ENCODE peak calls at places on chromosomes 16 and 17, in seven cellular contexts. One of them, this sample, is unnamed.

GRCh38 chr17:79023886-79024771 is at the start of gene C1QTNF1:
- DNase-seq in stomach: peak
- DNase-seq in HFF-Myc: no peak
- DNase-seq in fibroblast of lung: no peak
- DNase-seq in tibial nerve: no peak
- DNase-seq in choroid plexus epithelial cell: peak
- DNase-seq in PC-9: no peak
- DNase-seq in this sample: no peak

GRCh38 chr16:12006637-12007036 is 30.1 kb downstream of the SNX29 start:
- DNase-seq in fibroblast of lung: no peak
- DNase-seq in tibial nerve: no peak
- DNase-seq in HFF-Myc: no peak
- DNase-seq in PC-9: no peak
- DNase-seq in stomach: no peak
- DNase-seq in choroid plexus epithelial cell: no peak
- DNase-seq in this sample: no peak

GRCh38 chr17:35766903-35767510 is 6.3 kb downstream of the C17orf50 start:
- DNase-seq in HFF-Myc: no peak
- DNase-seq in PC-9: no peak
- DNase-seq in fibroblast of lung: no peak
- DNase-seq in choroid plexus epithelial cell: peak
- DNase-seq in stomach: peak
- DNase-seq in tibial nerve: peak
- DNase-seq in this sample: peak

GRCh38 chr17:51103050-51103449 is 17.6 kb downstream of the SPAG9 start:
- DNase-seq in fibroblast of lung: no peak
- DNase-seq in stomach: no peak
- DNase-seq in HFF-Myc: no peak
- DNase-seq in PC-9: no peak
- DNase-seq in tibial nerve: no peak
- DNase-seq in choroid plexus epithelial cell: no peak
- DNase-seq in this sample: no peak

GRCh38 chr17:55567240-55568216 is 56.3 kb upstream of the SMIM36 start:
- DNase-seq in fibroblast of lung: peak
- DNase-seq in stomach: no peak
- DNase-seq in HFF-Myc: peak
- DNase-seq in PC-9: no peak
- DNase-seq in choroid plexus epithelial cell: peak
- DNase-seq in tibial nerve: peak
- DNase-seq in this sample: no peak

GRCh38 chr16:66248096-66248495 is 118.4 kb upstream of the CDH5 start:
- DNase-seq in tibial nerve: peak
- DNase-seq in fibroblast of lung: peak
- DNase-seq in stomach: peak
- DNase-seq in PC-9: no peak
- DNase-seq in HFF-Myc: no peak
- DNase-seq in choroid plexus epithelial cell: peak
- DNase-seq in this sample: no peak

GRCh38 chr17:41324180-41325075 is 8.9 kb upstream of the KRTAP17-1 start:
- DNase-seq in stomach: no peak
- DNase-seq in choroid plexus epithelial cell: peak
- DNase-seq in PC-9: peak
- DNase-seq in fibroblast of lung: no peak
- DNase-seq in HFF-Myc: no peak
- DNase-seq in tibial nerve: no peak
- DNase-seq in this sample: no peak

GRCh38 chr16:82630688-82631087 is 3.9 kb downstream of the CDH13 start:
- DNase-seq in stomach: no peak
- DNase-seq in tibial nerve: no peak
- DNase-seq in HFF-Myc: no peak
- DNase-seq in choroid plexus epithelial cell: peak
- DNase-seq in fibroblast of lung: no peak
- DNase-seq in PC-9: no peak
- DNase-seq in this sample: peak

GRCh38 chr17:11736613-11737289 is 138.5 kb downstream of the DNAH9 start:
- DNase-seq in choroid plexus epithelial cell: no peak
- DNase-seq in PC-9: no peak
- DNase-seq in tibial nerve: no peak
- DNase-seq in stomach: no peak
- DNase-seq in HFF-Myc: no peak
- DNase-seq in fibroblast of lung: no peak
- DNase-seq in this sample: no peak

GRCh38 chr16:64077242-64077641 is 1044.6 kb downstream of the CDH11 start:
- DNase-seq in PC-9: no peak
- DNase-seq in fibroblast of lung: no peak
- DNase-seq in tibial nerve: no peak
- DNase-seq in stomach: no peak
- DNase-seq in choroid plexus epithelial cell: no peak
- DNase-seq in HFF-Myc: no peak
- DNase-seq in this sample: no peak

GRCh38 chr17:59151591-59151990 is 3.4 kb downstream of the SKA2 start:
- DNase-seq in choroid plexus epithelial cell: peak
- DNase-seq in stomach: no peak
- DNase-seq in tibial nerve: no peak
- DNase-seq in PC-9: no peak
- DNase-seq in HFF-Myc: no peak
- DNase-seq in fibroblast of lung: peak
- DNase-seq in this sample: peak

GRCh38 chr17:33732116-33732515 is 439.0 kb upstream of the ASIC2 start:
- DNase-seq in PC-9: no peak
- DNase-seq in HFF-Myc: no peak
- DNase-seq in fibroblast of lung: peak
- DNase-seq in stomach: no peak
- DNase-seq in choroid plexus epithelial cell: no peak
- DNase-seq in tibial nerve: no peak
- DNase-seq in this sample: no peak

GRCh38 chr17:75763269-75763607 is 1.8 kb downstream of the GALK1 start:
- DNase-seq in choroid plexus epithelial cell: no peak
- DNase-seq in stomach: no peak
- DNase-seq in tibial nerve: no peak
- DNase-seq in fibroblast of lung: no peak
- DNase-seq in HFF-Myc: no peak
- DNase-seq in PC-9: no peak
- DNase-seq in this sample: no peak

GRCh38 chr17:5879424-5879823 is 190.8 kb upstream of the WSCD1 start:
- DNase-seq in choroid plexus epithelial cell: no peak
- DNase-seq in HFF-Myc: no peak
- DNase-seq in stomach: no peak
- DNase-seq in fibroblast of lung: no peak
- DNase-seq in tibial nerve: no peak
- DNase-seq in PC-9: no peak
- DNase-seq in this sample: no peak

GRCh38 chr17:66983414-66984021 is 19.0 kb downstream of the CACNG4 start:
- DNase-seq in fibroblast of lung: no peak
- DNase-seq in PC-9: no peak
- DNase-seq in stomach: no peak
- DNase-seq in choroid plexus epithelial cell: no peak
- DNase-seq in tibial nerve: no peak
- DNase-seq in HFF-Myc: no peak
- DNase-seq in this sample: no peak

GRCh38 chr16:2716948-2717347 is 3.1 kb downstream of the PRSS27 start:
- DNase-seq in stomach: no peak
- DNase-seq in PC-9: no peak
- DNase-seq in choroid plexus epithelial cell: no peak
- DNase-seq in fibroblast of lung: no peak
- DNase-seq in HFF-Myc: no peak
- DNase-seq in tibial nerve: no peak
- DNase-seq in this sample: no peak

GRCh38 chr16:87017388-87018012 is 299.7 kb downstream of the C16orf95 start:
- DNase-seq in HFF-Myc: peak
- DNase-seq in stomach: no peak
- DNase-seq in fibroblast of lung: peak
- DNase-seq in tibial nerve: no peak
- DNase-seq in PC-9: peak
- DNase-seq in choroid plexus epithelial cell: peak
- DNase-seq in this sample: peak

GRCh38 chr16:56282455-56282854 is 91.2 kb downstream of the GNAO1 start:
- DNase-seq in HFF-Myc: no peak
- DNase-seq in fibroblast of lung: no peak
- DNase-seq in stomach: no peak
- DNase-seq in tibial nerve: no peak
- DNase-seq in choroid plexus epithelial cell: no peak
- DNase-seq in PC-9: no peak
- DNase-seq in this sample: no peak

GRCh38 chr17:37327341-37328090 is 48.3 kb upstream of the C17orf78 start:
- DNase-seq in choroid plexus epithelial cell: peak
- DNase-seq in fibroblast of lung: peak
- DNase-seq in stomach: no peak
- DNase-seq in tibial nerve: no peak
- DNase-seq in HFF-Myc: peak
- DNase-seq in PC-9: no peak
- DNase-seq in this sample: peak

GRCh38 chr17:74199306-74200092 is 4.0 kb upstream of the RPL38 start:
- DNase-seq in PC-9: no peak
- DNase-seq in choroid plexus epithelial cell: peak
- DNase-seq in HFF-Myc: no peak
- DNase-seq in fibroblast of lung: peak
- DNase-seq in stomach: peak
- DNase-seq in tibial nerve: peak
- DNase-seq in this sample: no peak

GRCh38 chr16:87725596-87726235 is 40.1 kb downstream of the KLHDC4 start:
- DNase-seq in HFF-Myc: peak
- DNase-seq in fibroblast of lung: peak
- DNase-seq in PC-9: no peak
- DNase-seq in stomach: no peak
- DNase-seq in choroid plexus epithelial cell: peak
- DNase-seq in tibial nerve: no peak
- DNase-seq in this sample: peak

GRCh38 chr16:78894872-78895271 is 705.7 kb downstream of the MAF start:
- DNase-seq in tibial nerve: no peak
- DNase-seq in HFF-Myc: no peak
- DNase-seq in stomach: peak
- DNase-seq in PC-9: no peak
- DNase-seq in fibroblast of lung: no peak
- DNase-seq in choroid plexus epithelial cell: no peak
- DNase-seq in this sample: no peak

DNA sequence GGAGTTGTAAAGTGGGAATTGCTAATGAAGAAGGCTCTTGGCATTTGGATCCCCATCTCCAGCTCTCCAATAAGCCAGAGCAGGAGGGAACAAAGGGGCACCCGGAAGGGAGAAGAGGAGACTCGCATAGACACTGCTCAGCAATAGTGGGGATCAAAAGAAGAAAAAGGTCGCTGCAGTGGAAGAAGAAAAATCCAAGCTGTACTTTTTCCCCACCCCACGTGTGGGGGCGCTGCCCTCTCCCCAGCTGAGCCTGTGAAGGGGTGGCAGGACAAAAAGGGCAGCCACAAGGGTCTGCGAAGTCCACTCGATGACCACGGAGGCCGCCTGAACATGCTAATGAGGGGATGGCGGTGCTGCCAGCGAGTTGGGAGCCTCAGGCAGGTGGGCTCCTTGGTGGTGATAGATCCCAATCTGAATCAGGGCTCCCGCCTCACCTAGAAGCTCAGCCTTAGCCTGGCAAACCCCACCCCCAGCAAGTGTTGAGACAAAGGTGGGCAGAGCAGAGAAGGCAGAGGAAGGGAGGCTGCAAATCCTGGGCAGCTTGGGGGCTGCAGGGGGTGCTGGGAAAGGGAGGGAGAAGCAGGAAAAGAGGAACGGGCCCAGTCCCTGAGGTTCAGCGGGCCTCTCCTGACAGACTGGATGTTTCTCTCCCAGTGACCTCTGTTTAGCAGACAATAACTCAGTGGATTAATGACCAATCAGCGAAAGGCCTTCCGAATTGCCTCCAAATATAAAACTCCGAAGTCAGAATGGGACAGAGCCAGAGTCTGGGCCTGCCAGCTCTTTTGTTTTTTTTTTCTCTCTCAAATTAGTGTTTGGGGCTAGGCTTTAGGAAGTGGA is 14.9 kb upstream of the HOXB2 start:
- DNase-seq in PC-9: no peak
- DNase-seq in choroid plexus epithelial cell: no peak
- DNase-seq in fibroblast of lung: no peak
- DNase-seq in HFF-Myc: no peak
- DNase-seq in stomach: no peak
- DNase-seq in tibial nerve: no peak
- DNase-seq in this sample: no peak
- H3K4me3 ChIP-seq in PC-9: no peak
- H3K4me3 ChIP-seq in choroid plexus epithelial cell: no peak
- H3K4me3 ChIP-seq in fibroblast of lung: peak
- H3K4me3 ChIP-seq in HFF-Myc: no peak
- H3K4me3 ChIP-seq in stomach: no peak
- H3K4me3 ChIP-seq in tibial nerve: no peak
- H3K4me3 ChIP-seq in this sample: no peak

GRCh38 chr16:35386619-35387018 is 1927.2 kb downstream of the TP53TG3F start:
- DNase-seq in tibial nerve: no peak
- DNase-seq in PC-9: no peak
- DNase-seq in HFF-Myc: no peak
- DNase-seq in choroid plexus epithelial cell: no peak
- DNase-seq in fibroblast of lung: no peak
- DNase-seq in stomach: no peak
- DNase-seq in this sample: no peak

GRCh38 chr16:35391328-35391727 is 1931.9 kb downstream of the TP53TG3F start:
- DNase-seq in stomach: no peak
- DNase-seq in PC-9: peak
- DNase-seq in fibroblast of lung: peak
- DNase-seq in HFF-Myc: peak
- DNase-seq in choroid plexus epithelial cell: peak
- DNase-seq in tibial nerve: no peak
- DNase-seq in this sample: peak
- TF ChIP-seq CTCF in stomach: peak
- TF ChIP-seq CTCF in PC-9: peak
- TF ChIP-seq CTCF in fibroblast of lung: peak
- TF ChIP-seq CTCF in HFF-Myc: peak
- TF ChIP-seq CTCF in choroid plexus epithelial cell: peak
- TF ChIP-seq CTCF in tibial nerve: no peak
- TF ChIP-seq CTCF in this sample: peak

DNA sequence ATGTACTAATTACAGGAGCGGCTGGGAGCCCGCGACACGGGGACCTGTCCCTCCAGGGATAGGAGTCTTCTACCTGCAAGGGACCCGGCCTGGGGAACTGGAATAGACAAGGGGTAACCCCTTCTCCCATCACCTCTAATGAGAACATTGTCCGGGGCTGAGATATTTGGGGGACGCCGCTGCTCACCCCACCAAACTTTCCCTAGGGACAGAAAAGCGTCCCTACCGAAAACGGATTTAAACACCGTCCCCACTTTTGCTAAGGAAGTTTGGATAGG is 3.4 kb upstream of the SOX9 start:
- DNase-seq in choroid plexus epithelial cell: no peak
- DNase-seq in stomach: no peak
- DNase-seq in fibroblast of lung: no peak
- DNase-seq in HFF-Myc: no peak
- DNase-seq in tibial nerve: no peak
- DNase-seq in PC-9: no peak
- DNase-seq in this sample: no peak
- H3K4me3 ChIP-seq in choroid plexus epithelial cell: peak
- H3K4me3 ChIP-seq in stomach: peak
- H3K4me3 ChIP-seq in fibroblast of lung: peak
- H3K4me3 ChIP-seq in HFF-Myc: no peak
- H3K4me3 ChIP-seq in tibial nerve: peak
- H3K4me3 ChIP-seq in PC-9: no peak
- H3K4me3 ChIP-seq in this sample: peak

DNA sequence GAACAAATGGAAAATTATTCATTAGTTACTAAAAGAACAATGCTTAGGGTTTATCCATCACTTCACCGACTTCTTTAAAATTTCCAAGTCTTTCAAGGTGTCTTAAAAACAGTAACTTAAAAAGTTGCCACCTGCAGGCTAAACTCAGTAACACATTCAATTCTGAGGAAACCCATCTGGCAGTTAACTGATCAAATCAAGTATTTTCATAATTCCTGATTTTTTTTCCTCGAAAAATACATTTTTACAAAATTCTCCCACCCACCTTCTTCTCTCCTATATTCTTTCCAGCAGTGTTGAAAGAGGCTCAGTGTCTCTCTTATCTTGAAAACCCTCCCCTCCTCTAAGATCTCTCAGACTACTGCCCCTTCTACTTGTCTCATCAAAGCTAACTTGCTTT is 29.9 kb downstream of the PARN start:
- DNase-seq in stomach: no peak
- DNase-seq in HFF-Myc: no peak
- DNase-seq in choroid plexus epithelial cell: peak
- DNase-seq in fibroblast of lung: peak
- DNase-seq in PC-9: peak
- DNase-seq in tibial nerve: peak
- DNase-seq in this sample: peak
- TF ChIP-seq CTCF in stomach: peak
- TF ChIP-seq CTCF in HFF-Myc: peak
- TF ChIP-seq CTCF in choroid plexus epithelial cell: peak
- TF ChIP-seq CTCF in fibroblast of lung: peak
- TF ChIP-seq CTCF in PC-9: peak
- TF ChIP-seq CTCF in tibial nerve: peak
- TF ChIP-seq CTCF in this sample: peak

This sample was measured in AG10803.